ENCODE peak calls at places on chromosomes 6 and 20, in eight cellular contexts. K is RPMI8226, T is AG10803, N is right cardiac atrium, G is iPS DF 19.7, H is T-helper 17 cell, W is neural crest cell, F is NCI-H82. Q is an unnamed sample.

GRCh38 chr6:125421853-125422252 is 120.1 kb upstream of the HDDC2 start:
- DNase-seq in W (peak), G (peak), K (no peak), N (peak), H (no peak), T (no peak), F (peak), Q (no peak)

GRCh38 chr6:32092760-32093497 is 16.2 kb downstream of the TNXB start:
- DNase-seq in H (no peak), N (peak), T (peak), W (no peak), G (no peak), K (no peak), F (no peak), Q (no peak)

GRCh38 chr6:11241793-11242201 is 9.3 kb upstream of the NEDD9 start:
- DNase-seq in F (no peak), N (peak), H (no peak), T (peak), K (no peak), G (peak), W (peak), Q (no peak)

GRCh38 chr20:57255183-57255582 is 11.3 kb downstream of the BMP7 start:
- DNase-seq in K (no peak), T (no peak), H (no peak), F (no peak), N (no peak), W (no peak), G (no peak), Q (no peak)

GRCh38 chr6:108684809-108685329 is 124.2 kb downstream of the FOXO3 start:
- DNase-seq in W (no peak), N (no peak), H (no peak), F (no peak), G (no peak), K (no peak), T (peak), Q (no peak)

GRCh38 chr6:168623736-168624135 is 182.8 kb downstream of the SMOC2 start:
- DNase-seq in N (no peak), F (no peak), W (no peak), H (no peak), K (no peak), T (no peak), G (no peak), Q (no peak)

GRCh38 chr6:3032986-3033385 is 33.3 kb downstream of the NQO2 start:
- DNase-seq in F (no peak), G (no peak), W (no peak), N (no peak), H (no peak), K (no peak), T (no peak), Q (no peak)

GRCh38 chr20:63890616-63891015 is 4.3 kb upstream of the DNAJC5 start:
- DNase-seq in N (no peak), G (no peak), K (no peak), F (no peak), H (no peak), T (no peak), W (no peak), Q (no peak)

GRCh38 chr6:159151266-159151855 is 17.8 kb upstream of the FNDC1 start:
- DNase-seq in K (peak), T (peak), G (no peak), F (peak), W (peak), N (peak), H (no peak), Q (peak)

GRCh38 chr6:87944541-87944954 is 103.1 kb upstream of the SPACA1 start:
- DNase-seq in K (peak), W (no peak), H (no peak), F (peak), T (peak), G (no peak), N (peak), Q (no peak)

GRCh38 chr6:29887330-29887818 is 55.0 kb upstream of the HLA-A start:
- DNase-seq in H (peak), W (no peak), T (peak), G (no peak), F (no peak), K (peak), N (peak), Q (peak)

GRCh38 chr20:15446373-15446772 is 1109.0 kb upstream of the FLRT3 start:
- DNase-seq in G (no peak), F (no peak), T (no peak), K (peak), N (peak), H (no peak), W (no peak), Q (no peak)

GRCh38 chr6:155038527-155038926 is 43.4 kb downstream of the TIAM2 start:
- DNase-seq in N (no peak), H (no peak), W (no peak), T (no peak), K (no peak), G (no peak), F (no peak), Q (no peak)

GRCh38 chr6:7163661-7164071 is 55.9 kb downstream of the RREB1 start:
- DNase-seq in K (no peak), T (no peak), W (no peak), H (no peak), N (no peak), F (no peak), G (no peak), Q (no peak)

GRCh38 chr6:44655368-44656342 is 268.1 kb downstream of the CDC5L start:
- DNase-seq in T (peak), G (no peak), K (peak), N (peak), H (peak), W (peak), F (peak), Q (peak)

GRCh38 chr20:51450221-51450712 is 92.3 kb downstream of the NFATC2 start:
- DNase-seq in F (no peak), G (no peak), H (no peak), T (no peak), N (no peak), K (no peak), W (no peak), Q (no peak)

GRCh38 chr20:48015943-48016723 is 230.9 kb upstream of the SULF2 start:
- DNase-seq in W (no peak), F (no peak), N (no peak), K (no peak), T (peak), G (no peak), H (no peak), Q (no peak)

GRCh38 chr20:12170406-12170805 is 252.7 kb downstream of the BTBD3 start:
- DNase-seq in H (no peak), K (no peak), N (no peak), F (no peak), T (no peak), G (no peak), W (no peak), Q (no peak)

GRCh38 chr6:40336296-40336695 is 250.9 kb downstream of the LRFN2 start:
- DNase-seq in H (no peak), T (peak), K (no peak), F (no peak), G (no peak), W (no peak), N (no peak), Q (no peak)

GRCh38 chr6:2557181-2557720 is 193.5 kb downstream of the MYLK4 start:
- DNase-seq in K (no peak), G (no peak), F (no peak), W (no peak), N (no peak), H (no peak), T (no peak), Q (no peak)

GRCh38 chr6:3610896-3611295 is 140.6 kb downstream of the PXDC1 start:
- DNase-seq in F (no peak), N (no peak), K (no peak), T (no peak), G (no peak), H (no peak), W (no peak), Q (no peak)

GRCh38 chr6:122079906-122080305 is 319.5 kb upstream of the HSF2 start:
- DNase-seq in H (no peak), W (no peak), T (no peak), G (no peak), N (no peak), F (no peak), K (no peak), Q (no peak)

GRCh38 chr6:3299221-3299620 is 40.5 kb downstream of the PSMG4 start:
- DNase-seq in K (no peak), H (no peak), W (no peak), N (no peak), F (no peak), T (no peak), G (no peak), Q (no peak)

GRCh38 chr6:32194825-32195651 is 2.6 kb upstream of the GPSM3 start:
- DNase-seq in H (no peak), G (no peak), N (no peak), K (peak), F (peak), W (peak), T (peak), Q (peak)

GRCh38 chr6:157631838-157632237 is 191.2 kb upstream of the SNX9 start:
- DNase-seq in G (no peak), F (no peak), K (no peak), N (no peak), T (no peak), H (no peak), W (no peak), Q (no peak)

GRCh38 chr6:69097948-69098347 is 462.9 kb downstream of the ADGRB3 start:
- DNase-seq in H (no peak), F (no peak), G (no peak), T (no peak), N (no peak), K (no peak), W (no peak), Q (no peak)

GRCh38 chr20:21981607-21982344 is 276.3 kb downstream of the PAX1 start:
- DNase-seq in G (no peak), H (no peak), W (no peak), F (no peak), T (peak), K (no peak), N (peak), Q (no peak)

GRCh38 chr6:147194652-147195403 is 9.4 kb upstream of the STXBP5 start:
- DNase-seq in F (no peak), G (no peak), W (no peak), T (peak), H (no peak), N (no peak), K (no peak), Q (no peak)

GRCh38 chr6:81998432-81998831 is 246.0 kb upstream of the TENT5A start:
- DNase-seq in W (no peak), T (peak), H (no peak), F (no peak), G (no peak), N (no peak), K (no peak), Q (no peak)

GRCh38 chr6:133099573-133099972 is 141.6 kb upstream of the EYA4 start:
- DNase-seq in T (peak), W (no peak), H (no peak), G (peak), N (no peak), F (no peak), K (no peak), Q (no peak)

GRCh38 chr6:43070028-43070632 is 6.0 kb upstream of the PTK7 start:
- DNase-seq in K (peak), F (peak), G (no peak), H (no peak), T (peak), W (no peak), N (no peak), Q (no peak)

GRCh38 chr6:40355532-40355931 is 231.6 kb downstream of the LRFN2 start:
- DNase-seq in N (no peak), F (no peak), K (no peak), T (no peak), H (no peak), W (no peak), G (no peak), Q (no peak)

GRCh38 chr20:32181606-32182005 is 25.9 kb downstream of the PLAGL2 start:
- DNase-seq in G (no peak), F (no peak), T (no peak), N (no peak), K (no peak), W (no peak), H (no peak), Q (no peak)

GRCh38 chr6:35330541-35331119 is 11.7 kb upstream of the PPARD start:
- DNase-seq in G (no peak), W (no peak), H (no peak), T (no peak), N (no peak), K (no peak), F (no peak), Q (no peak)

GRCh38 chr6:16854986-16855385 is 93.7 kb upstream of the ATXN1 start:
- DNase-seq in W (no peak), G (no peak), N (no peak), K (no peak), T (no peak), F (no peak), H (no peak), Q (no peak)

GRCh38 chr6:38391206-38391908 is 248.4 kb downstream of the BTBD9 start:
- DNase-seq in G (no peak), W (no peak), N (no peak), F (no peak), T (no peak), H (no peak), K (no peak), Q (no peak)

GRCh38 chr6:162226810-162227209 is 500.8 kb downstream of the PRKN start:
- DNase-seq in H (no peak), W (no peak), K (no peak), F (peak), G (no peak), N (no peak), T (no peak), Q (no peak)

GRCh38 chr6:6847591-6847990 is 259.1 kb downstream of the LY86 start:
- DNase-seq in H (no peak), T (no peak), K (no peak), F (no peak), G (no peak), W (no peak), N (no peak), Q (no peak)

GRCh38 chr6:105765239-105765638 is 320.9 kb upstream of the PRDM1 start:
- DNase-seq in F (no peak), K (no peak), T (no peak), H (no peak), G (no peak), W (no peak), N (no peak), Q (no peak)

Q was measured in stimulated activated CD8-positive, alpha-beta memory T cell treated with anti-CD3 and anti-CD28 coated beads, Interleukin-4, amount 100 ng/mL, for 48 hours.